ENCODE peak calls at places on chromosome 7, in seven cellular contexts. L is prostate gland, Q is mucosa of descending colon, S is stomach, X is PC-9, M is breast epithelium, P is adrenal gland. B is an unnamed sample. For H3K36me3 and H3K9me3, the result is how much of the 10 kb centered on the place peaks cover.

GRCh38 chr7:2824678-2825461 is 19.2 kb downstream of the GNA12 start:
- DNase-seq in Q (no peak), X (no peak), P (no peak), M (no peak), S (no peak), L (no peak), B (no peak)

GRCh38 chr7:32905175-32905662 is 13.7 kb upstream of the KBTBD2 start:
- DNase-seq in L (no peak), S (no peak), P (peak), Q (peak), X (peak), M (no peak), B (peak)

GRCh38 chr7:108456845-108457540 is 757 bp upstream of the NRCAM start:
- DNase-seq in M (no peak), P (no peak), X (no peak), L (no peak), Q (no peak), S (no peak), B (no peak)

GRCh38 chr7:136496526-136496925 is 371.9 kb upstream of the CHRM2 start:
- DNase-seq in M (no peak), Q (no peak), P (no peak), L (no peak), X (no peak), S (no peak), B (no peak)

GRCh38 chr7:17725761-17726160 is 214.5 kb downstream of the SNX13 start:
- DNase-seq in X (no peak), L (peak), M (no peak), S (no peak), Q (no peak), P (no peak), B (no peak)

GRCh38 chr7:121563177-121563576 is 167.1 kb upstream of the FAM3C start:
- DNase-seq in M (no peak), X (no peak), S (no peak), P (no peak), Q (no peak), L (no peak), B (no peak)

GRCh38 chr7:28487487-28487886 is 75.2 kb downstream of the CREB5 start:
- DNase-seq in S (no peak), Q (no peak), L (no peak), M (no peak), P (no peak), X (no peak), B (no peak)

GRCh38 chr7:100089458-100090201 is 861 bp downstream of the COPS6 start:
- DNase-seq in X (no peak), S (no peak), M (no peak), L (no peak), Q (no peak), P (no peak), B (no peak)

GRCh38 chr7:81029523-81029922 is 110.7 kb upstream of the SEMA3C start:
- DNase-seq in S (no peak), L (no peak), P (no peak), M (no peak), Q (no peak), X (no peak), B (no peak)

GRCh38 chr7:139526578-139527544 is 3.4 kb downstream of the CLEC2L start:
- DNase-seq in Q (no peak), L (no peak), P (no peak), X (no peak), S (no peak), M (no peak), B (no peak)

GRCh38 chr7:68699090-68699711 is 899.1 kb upstream of the AUTS2 start:
- DNase-seq in L (no peak), S (no peak), P (no peak), M (no peak), Q (no peak), X (peak), B (no peak)

GRCh38 chr7:33185786-33186185 is 56.4 kb downstream of the BBS9 start:
- DNase-seq in P (no peak), Q (no peak), X (peak), S (no peak), L (no peak), M (no peak), B (no peak)

GRCh38 chr7:117682681-117683385 is 190.4 kb downstream of the CTTNBP2 start:
- DNase-seq in X (peak), Q (peak), M (no peak), L (no peak), S (no peak), P (no peak), B (no peak)

GRCh38 chr7:48300301-48300700 is 129.0 kb downstream of the ABCA13 start:
- DNase-seq in Q (no peak), X (no peak), S (no peak), L (no peak), M (no peak), P (no peak), B (no peak)

GRCh38 chr7:10803720-10804119 is 170.0 kb upstream of the PHF14 start:
- DNase-seq in P (no peak), M (no peak), X (no peak), L (no peak), S (no peak), Q (no peak), B (no peak)

GRCh38 chr7:150945171-150945852 is 32.8 kb downstream of the KCNH2 start:
- DNase-seq in L (no peak), M (peak), X (no peak), Q (peak), P (no peak), S (peak), B (no peak)

GRCh38 chr7:149598721-149599308 is 101.2 kb upstream of the ZNF746 start:
- DNase-seq in P (peak), S (no peak), M (no peak), X (peak), Q (no peak), L (peak), B (no peak)

GRCh38 chr7:17672774-17673173 is 267.5 kb downstream of the SNX13 start:
- DNase-seq in M (no peak), X (no peak), P (no peak), S (no peak), Q (no peak), L (no peak), B (no peak)

GRCh38 chr7:107208046-107208458 is 39.2 kb downstream of the HBP1 start:
- DNase-seq in M (no peak), P (no peak), S (no peak), Q (no peak), X (no peak), L (no peak), B (no peak)

GRCh38 chr7:150994838-150995510 is 4.2 kb downstream of the NOS3 start:
- DNase-seq in P (no peak), X (no peak), M (no peak), S (no peak), L (no peak), Q (no peak), B (no peak)

GRCh38 chr7:44064791-44065430 is 456 bp downstream of the PGAM2 start:
- DNase-seq in S (no peak), M (peak), L (no peak), X (no peak), Q (no peak), P (no peak), B (no peak)

GRCh38 chr7:103660455-103661371 is 214.7 kb upstream of the SLC26A5 start:
- DNase-seq in Q (no peak), S (no peak), P (no peak), L (no peak), X (no peak), M (no peak), B (no peak)

GRCh38 chr7:128080169-128080568 is 48.9 kb upstream of the LRRC4 start:
- DNase-seq in L (no peak), P (no peak), S (no peak), Q (no peak), X (no peak), M (no peak), B (no peak)

GRCh38 chr7:101542527-101543241 is 86.4 kb downstream of the MYL10 start:
- DNase-seq in Q (peak), S (peak), X (peak), L (peak), P (peak), M (peak), B (no peak)

GRCh38 chr7:20998309-20998708 is 211.6 kb upstream of the SP8 start:
- DNase-seq in P (no peak), S (no peak), X (no peak), L (no peak), Q (no peak), M (no peak), B (no peak)

GRCh38 chr7:5997210-5997808 is 11.5 kb downstream of the PMS2 start:
- DNase-seq in L (peak), X (peak), M (no peak), Q (no peak), S (peak), P (peak), B (no peak)

GRCh38 chr7:144834516-144835165 is 1.2 kb downstream of the TPK1 start:
- DNase-seq in L (no peak), X (no peak), P (peak), M (no peak), Q (peak), S (no peak), B (peak)

GRCh38 chr7:17041324-17041723 is 159.5 kb upstream of the AGR3 start:
- DNase-seq in P (no peak), Q (no peak), S (no peak), L (no peak), X (no peak), M (no peak), B (no peak)

GRCh38 chr7:1095621-1096155 is 7.8 kb downstream of the GPER1 start:
- DNase-seq in L (no peak), S (no peak), M (no peak), X (no peak), Q (no peak), P (no peak), B (no peak)

GRCh38 chr7:92563345-92563744 is 26.8 kb downstream of the FAM133B start:
- DNase-seq in X (no peak), Q (no peak), P (no peak), L (no peak), S (no peak), M (no peak), B (no peak)

GRCh38 chr7:28700790-28701203 is 257.3 kb downstream of the TRIL start:
- DNase-seq in Q (no peak), L (no peak), P (no peak), M (no peak), S (no peak), X (no peak), B (no peak)

GRCh38 chr7:4699897-4700296 is 17.8 kb downstream of the FOXK1 start:
- DNase-seq in M (no peak), L (no peak), X (no peak), S (no peak), Q (no peak), P (no peak), B (no peak)

GRCh38 chr7:65872776-65873581 is at the start of gene VKORC1L1:
- DNase-seq in S (peak), P (peak), Q (peak), X (peak), M (peak), L (peak), B (peak)

GRCh38 chr7:98754041-98754479 is 115.8 kb downstream of the TMEM130 start:
- DNase-seq in Q (no peak), X (no peak), S (no peak), M (no peak), L (no peak), P (no peak), B (no peak)

GRCh38 chr7:113083834-113084498 is 2.7 kb downstream of the GPR85 start:
- DNase-seq in S (no peak), X (no peak), M (no peak), P (no peak), Q (no peak), L (no peak), B (no peak)

GRCh38 chr7:66732439-66732838 is 8.1 kb upstream of the RABGEF1 start:
- DNase-seq in M (no peak), X (no peak), P (no peak), S (no peak), Q (no peak), L (no peak), B (no peak)

GRCh38 chr7:102898532-102898859 is 14.3 kb upstream of the LRRC17 start:
- DNase-seq in Q (no peak), P (no peak), M (no peak), X (no peak), S (no peak), L (no peak), B (no peak)

GRCh38 chr7:20267482-20267881 is 50.3 kb upstream of the MACC1 start:
- DNase-seq in S (no peak), L (no peak), Q (no peak), P (no peak), X (no peak), M (no peak), B (no peak)

GRCh38 chr7:91310829-91311460 is 46.7 kb downstream of the FZD1 start:
- DNase-seq in M (no peak), S (no peak), P (no peak), L (no peak), Q (no peak), X (no peak), B (no peak)

GRCh38 chr7:36155811-36156361 is 2.8 kb downstream of the EEPD1 start:
- DNase-seq in M (no peak), X (no peak), S (peak), Q (peak), L (peak), P (peak), B (no peak)
- TF ChIP-seq CTCF in M (no peak), X (no peak), S (no peak), Q (no peak), L (no peak), P (no peak), B (no peak)

DNA sequence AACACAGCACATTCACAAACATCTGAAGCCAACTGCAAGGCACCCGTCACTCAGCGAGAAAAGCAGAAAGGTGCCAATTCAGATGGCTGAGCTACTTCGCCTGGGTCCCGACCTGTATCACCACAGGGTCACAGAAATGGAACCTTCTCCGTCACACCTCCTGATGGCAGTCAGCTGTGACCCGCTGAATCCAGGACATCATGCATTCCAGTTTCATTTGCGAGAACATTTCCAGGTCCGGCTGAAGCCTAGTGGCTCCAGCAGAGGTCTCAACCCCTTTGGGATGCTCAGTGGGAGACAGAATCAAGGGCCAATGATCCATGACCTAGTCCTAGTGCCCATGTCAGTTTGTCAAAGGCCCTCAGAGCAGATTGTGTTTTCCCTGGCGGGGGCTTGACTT is 193.6 kb upstream of the KLF14 start:
- DNase-seq in L (no peak), Q (no peak), M (no peak), S (no peak), P (no peak), X (no peak), B (no peak)
- H3K36me3 ChIP-seq in L (under half), Q (under half), M (under half), S (under half), P (under half), X (under half), B (under half)

DNA sequence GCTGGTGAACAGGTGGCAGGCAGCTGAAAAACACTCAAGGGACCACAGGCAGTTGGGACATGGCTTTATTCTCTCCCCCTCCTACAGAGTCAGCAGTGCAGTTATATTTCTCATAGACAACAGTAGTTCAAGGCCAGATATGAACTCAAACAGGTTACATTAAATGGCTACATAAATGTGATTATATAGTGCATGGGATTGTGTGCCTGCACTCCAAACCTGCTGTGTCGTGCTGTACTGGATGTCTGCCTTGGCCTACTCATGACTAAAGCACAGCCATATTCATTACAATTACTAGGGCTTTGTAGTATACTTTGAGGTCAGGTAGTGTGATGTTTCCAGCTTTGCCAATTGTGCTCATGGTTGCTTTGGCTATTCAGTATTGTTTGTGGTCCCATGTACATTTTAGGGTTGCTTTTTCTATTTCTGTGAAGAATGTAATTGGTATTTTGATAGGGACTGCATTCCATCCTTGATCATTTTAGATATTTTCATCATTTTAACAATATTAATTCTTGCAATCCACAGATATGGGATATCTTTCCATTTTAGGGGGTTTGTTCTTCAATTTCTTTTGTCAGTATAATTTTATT is 393.6 kb downstream of the CNTNAP2 start:
- DNase-seq in Q (no peak), M (no peak), P (no peak), S (no peak), X (no peak), L (no peak), B (no peak)
- H3K9me3 ChIP-seq in Q (half or more), M (under half), P (under half), S (under half), X (under half), L (under half), B (under half)

GRCh38 chr7:35726654-35727053 is 31.7 kb upstream of the HERPUD2 start:
- DNase-seq in M (no peak), Q (no peak), S (no peak), X (no peak), P (no peak), L (no peak), B (no peak)

GRCh38 chr7:35725280-35725680 is 30.3 kb upstream of the HERPUD2 start:
- DNase-seq in X (no peak), M (no peak), S (peak), Q (peak), L (no peak), P (no peak), B (no peak)

GRCh38 chr7:35728412-35729060 is 33.6 kb upstream of the HERPUD2 start:
- DNase-seq in S (no peak), M (no peak), X (no peak), L (no peak), P (no peak), Q (no peak), B (no peak)

GRCh38 chr7:35729061-35729783 is 34.3 kb upstream of the HERPUD2 start:
- DNase-seq in M (no peak), X (no peak), P (no peak), S (no peak), Q (no peak), L (no peak), B (no peak)

DNA sequence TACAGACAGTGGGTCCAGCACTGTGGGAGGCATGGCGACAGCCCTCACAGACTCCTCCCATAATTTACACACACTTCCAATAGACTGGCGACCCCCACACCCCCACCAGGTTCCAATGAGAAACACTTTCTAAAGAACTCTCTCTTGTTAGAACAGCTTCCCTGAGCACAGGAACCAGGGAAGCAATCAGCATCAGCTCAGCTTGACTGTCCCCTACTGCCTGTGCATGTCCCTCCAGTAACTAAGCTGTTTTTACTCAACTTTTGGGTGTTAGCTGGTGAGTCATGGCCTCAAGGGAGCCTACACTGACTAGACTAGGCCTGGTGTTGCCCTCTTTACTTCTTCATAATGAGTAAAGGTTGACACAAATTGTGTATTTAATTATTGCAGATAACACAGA is 32.6 kb upstream of the HERPUD2 start:
- DNase-seq in X (no peak), L (no peak), M (no peak), Q (no peak), P (no peak), S (no peak), B (no peak)
- TF ChIP-seq CTCF in X (no peak), L (no peak), M (no peak), Q (no peak), P (no peak), S (no peak), B (no peak)

DNA sequence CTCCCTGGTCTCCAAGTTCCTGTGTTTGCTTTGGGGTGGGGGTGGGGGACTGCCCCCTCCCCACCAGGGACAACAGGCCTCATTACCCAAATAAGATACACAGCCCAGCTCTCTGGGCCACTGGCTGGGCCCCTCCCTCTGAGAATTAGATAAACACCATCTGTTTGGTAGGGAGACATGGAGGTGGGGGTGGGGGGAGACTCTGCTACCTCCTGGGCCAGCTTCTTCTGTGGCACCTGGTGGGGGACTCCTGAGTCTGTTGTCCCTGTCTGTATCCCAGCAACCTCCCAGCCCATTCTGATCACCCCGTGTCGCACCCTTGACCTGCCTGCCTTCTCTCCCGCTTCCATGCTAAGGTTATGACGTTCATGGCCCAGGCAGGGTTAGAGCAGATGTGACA is 5.8 kb downstream of the MLXIPL start:
- DNase-seq in X (no peak), Q (no peak), P (no peak), S (no peak), L (no peak), M (no peak), B (no peak)
- H3K36me3 ChIP-seq in X (under half), Q (under half), P (under half), S (under half), L (under half), M (under half), B (under half)

DNA sequence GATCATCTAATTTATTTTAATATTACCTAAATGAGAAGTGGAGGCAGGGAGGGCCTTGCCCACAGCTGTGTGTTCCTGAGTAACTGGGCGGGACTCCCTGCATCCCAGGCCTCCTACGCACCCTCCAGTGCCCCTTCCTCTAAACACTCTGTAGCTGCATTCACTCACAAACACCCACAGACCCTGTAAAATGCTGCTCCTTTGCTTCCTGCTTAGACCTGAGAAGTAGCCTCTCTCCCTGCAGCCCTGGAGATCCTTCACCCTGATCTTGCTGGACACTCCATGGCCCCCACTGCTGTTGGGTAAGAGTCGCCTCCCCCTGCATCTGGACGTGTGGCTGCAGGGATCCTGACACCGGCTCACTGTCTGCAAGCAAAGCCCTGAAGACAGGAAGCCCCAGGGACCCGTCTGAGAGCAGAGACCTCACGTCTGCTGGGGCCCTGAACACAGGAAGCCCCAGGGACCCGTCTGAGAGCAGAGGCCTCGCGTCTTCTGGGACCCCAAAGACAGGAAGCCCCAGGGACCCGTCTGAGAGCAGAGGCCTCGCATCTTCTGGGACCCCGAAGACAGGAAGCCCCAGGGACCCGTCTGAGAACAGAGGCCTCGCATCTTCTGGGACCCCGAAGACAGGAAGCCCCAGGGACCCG is 589.8 kb downstream of the DNAJB6 start:
- DNase-seq in Q (no peak), P (no peak), X (no peak), L (no peak), M (no peak), S (no peak), B (no peak)
- H3K9me3 ChIP-seq in Q (under half), P (under half), X (under half), L (under half), M (under half), S (under half), B (under half)

B was measured in ascending aorta.